ENCODE peak calls at places on chromosomes 11 and 22, in four cellular contexts. One of them, this sample, is unnamed.

GRCh38 chr22:50016308-50016987 is 3.9 kb upstream of the IL17REL start:
- DNase-seq in fibroblast of the aortic adventitia: no peak
- DNase-seq in Calu3: no peak
- DNase-seq in pons: no peak
- DNase-seq in this sample: no peak

GRCh38 chr22:50459443-50460140 is 15.2 kb downstream of the SBF1 start:
- DNase-seq in Calu3: no peak
- DNase-seq in fibroblast of the aortic adventitia: no peak
- DNase-seq in pons: no peak
- DNase-seq in this sample: no peak

GRCh38 chr11:24163146-24163545 is 333.7 kb upstream of the LUZP2 start:
- DNase-seq in pons: no peak
- DNase-seq in fibroblast of the aortic adventitia: no peak
- DNase-seq in Calu3: no peak
- DNase-seq in this sample: no peak

GRCh38 chr11:68432874-68433273 is 27.7 kb upstream of the PPP6R3 start:
- DNase-seq in pons: no peak
- DNase-seq in fibroblast of the aortic adventitia: no peak
- DNase-seq in Calu3: no peak
- DNase-seq in this sample: peak

GRCh38 chr11:94788396-94788795 is 20.2 kb downstream of the AMOTL1 start:
- DNase-seq in fibroblast of the aortic adventitia: peak
- DNase-seq in Calu3: no peak
- DNase-seq in pons: no peak
- DNase-seq in this sample: no peak

GRCh38 chr11:18452927-18453326 is 2.7 kb upstream of the LDHAL6A start:
- DNase-seq in pons: no peak
- DNase-seq in fibroblast of the aortic adventitia: peak
- DNase-seq in Calu3: no peak
- DNase-seq in this sample: no peak

GRCh38 chr11:40118780-40119179 is 1340.7 kb downstream of the LRRC4C start:
- DNase-seq in pons: no peak
- DNase-seq in fibroblast of the aortic adventitia: no peak
- DNase-seq in Calu3: no peak
- DNase-seq in this sample: no peak

GRCh38 chr22:35337932-35338331 is 38.2 kb downstream of the TOM1 start:
- DNase-seq in fibroblast of the aortic adventitia: no peak
- DNase-seq in pons: no peak
- DNase-seq in Calu3: no peak
- DNase-seq in this sample: no peak

GRCh38 chr11:71213696-71214552 is 38.5 kb downstream of the SHANK2 start:
- DNase-seq in pons: no peak
- DNase-seq in Calu3: no peak
- DNase-seq in fibroblast of the aortic adventitia: no peak
- DNase-seq in this sample: no peak

GRCh38 chr11:73293356-73293936 is 14.6 kb upstream of the ARHGEF17 start:
- DNase-seq in Calu3: no peak
- DNase-seq in fibroblast of the aortic adventitia: no peak
- DNase-seq in pons: no peak
- DNase-seq in this sample: no peak

GRCh38 chr22:38423512-38424503 is 31.2 kb downstream of the KCNJ4 start:
- DNase-seq in Calu3: peak
- DNase-seq in pons: no peak
- DNase-seq in fibroblast of the aortic adventitia: no peak
- DNase-seq in this sample: no peak

GRCh38 chr11:27718346-27718852 is 18.1 kb upstream of the BDNF start:
- DNase-seq in pons: no peak
- DNase-seq in Calu3: peak
- DNase-seq in fibroblast of the aortic adventitia: peak
- DNase-seq in this sample: no peak

GRCh38 chr11:57873196-57873911 is 111.8 kb downstream of the CTNND1 start:
- DNase-seq in fibroblast of the aortic adventitia: no peak
- DNase-seq in Calu3: no peak
- DNase-seq in pons: no peak
- DNase-seq in this sample: no peak

GRCh38 chr22:18000441-18001039 is 23.8 kb downstream of the MICAL3 start:
- DNase-seq in Calu3: peak
- DNase-seq in pons: no peak
- DNase-seq in fibroblast of the aortic adventitia: peak
- DNase-seq in this sample: no peak

GRCh38 chr11:45105233-45105992 is 41.0 kb upstream of the PRDM11 start:
- DNase-seq in pons: peak
- DNase-seq in fibroblast of the aortic adventitia: peak
- DNase-seq in Calu3: peak
- DNase-seq in this sample: peak

GRCh38 chr11:19874241-19874640 is 161.6 kb downstream of the NAV2 start:
- DNase-seq in pons: no peak
- DNase-seq in Calu3: no peak
- DNase-seq in fibroblast of the aortic adventitia: no peak
- DNase-seq in this sample: no peak

GRCh38 chr22:30327864-30328345 is 1.2 kb upstream of the TBC1D10A start:
- DNase-seq in pons: no peak
- DNase-seq in fibroblast of the aortic adventitia: no peak
- DNase-seq in Calu3: peak
- DNase-seq in this sample: no peak

GRCh38 chr22:20430641-20431519 is 6.7 kb downstream of the SCARF2 start:
- DNase-seq in fibroblast of the aortic adventitia: no peak
- DNase-seq in pons: no peak
- DNase-seq in Calu3: peak
- DNase-seq in this sample: peak

GRCh38 chr22:49817359-49817758 is 10.3 kb downstream of the BRD1 start:
- DNase-seq in pons: no peak
- DNase-seq in fibroblast of the aortic adventitia: no peak
- DNase-seq in Calu3: no peak
- DNase-seq in this sample: no peak

GRCh38 chr22:27476729-27477128 is 324.8 kb downstream of the MN1 start:
- DNase-seq in fibroblast of the aortic adventitia: peak
- DNase-seq in Calu3: peak
- DNase-seq in pons: no peak
- DNase-seq in this sample: no peak

GRCh38 chr11:129021295-129021694 is 78.6 kb upstream of the TP53AIP1 start:
- DNase-seq in Calu3: no peak
- DNase-seq in pons: no peak
- DNase-seq in fibroblast of the aortic adventitia: peak
- DNase-seq in this sample: no peak

GRCh38 chr22:50529416-50530279 is at the start of gene TYMP:
- DNase-seq in Calu3: peak
- DNase-seq in fibroblast of the aortic adventitia: peak
- DNase-seq in pons: no peak
- DNase-seq in this sample: peak

GRCh38 chr22:49007013-49007653 is 820.5 kb downstream of the BRD1 start:
- DNase-seq in fibroblast of the aortic adventitia: no peak
- DNase-seq in pons: no peak
- DNase-seq in Calu3: no peak
- DNase-seq in this sample: no peak

GRCh38 chr22:49619301-49619700 is 208.4 kb downstream of the BRD1 start:
- DNase-seq in fibroblast of the aortic adventitia: no peak
- DNase-seq in Calu3: no peak
- DNase-seq in pons: no peak
- DNase-seq in this sample: no peak

GRCh38 chr22:47370448-47371262 is 608.2 kb downstream of the TBC1D22A start:
- DNase-seq in fibroblast of the aortic adventitia: no peak
- DNase-seq in pons: no peak
- DNase-seq in Calu3: no peak
- DNase-seq in this sample: no peak

GRCh38 chr11:14179126-14179820 is 179.7 kb downstream of the RRAS2 start:
- DNase-seq in fibroblast of the aortic adventitia: peak
- DNase-seq in Calu3: no peak
- DNase-seq in pons: no peak
- DNase-seq in this sample: no peak

GRCh38 chr22:44108076-44108475 is 72.6 kb upstream of the PARVG start:
- DNase-seq in fibroblast of the aortic adventitia: no peak
- DNase-seq in Calu3: no peak
- DNase-seq in pons: no peak
- DNase-seq in this sample: no peak

GRCh38 chr11:121039971-121040613 is 16.2 kb downstream of the TBCEL start:
- DNase-seq in fibroblast of the aortic adventitia: no peak
- DNase-seq in Calu3: no peak
- DNase-seq in pons: no peak
- DNase-seq in this sample: no peak

GRCh38 chr22:36912694-36913430 is 566 bp upstream of the CSF2RB start:
- DNase-seq in Calu3: no peak
- DNase-seq in fibroblast of the aortic adventitia: no peak
- DNase-seq in pons: no peak
- DNase-seq in this sample: no peak

GRCh38 chr11:57680552-57680874 is 12.6 kb downstream of the ZDHHC5 start:
- DNase-seq in pons: no peak
- DNase-seq in Calu3: peak
- DNase-seq in fibroblast of the aortic adventitia: no peak
- DNase-seq in this sample: no peak

GRCh38 chr11:33893711-33894401 is 2.0 kb upstream of the LMO2 start:
- DNase-seq in pons: peak
- DNase-seq in fibroblast of the aortic adventitia: peak
- DNase-seq in Calu3: no peak
- DNase-seq in this sample: no peak

GRCh38 chr11:119512373-119512772 is 89.4 kb upstream of the THY1 start:
- DNase-seq in pons: no peak
- DNase-seq in fibroblast of the aortic adventitia: no peak
- DNase-seq in Calu3: no peak
- DNase-seq in this sample: no peak

GRCh38 chr22:43268261-43268660 is 74.9 kb downstream of the SCUBE1 start:
- DNase-seq in pons: no peak
- DNase-seq in Calu3: no peak
- DNase-seq in fibroblast of the aortic adventitia: no peak
- DNase-seq in this sample: no peak

GRCh38 chr11:6357222-6357621 is 33.1 kb upstream of the SMPD1 start:
- DNase-seq in fibroblast of the aortic adventitia: peak
- DNase-seq in Calu3: no peak
- DNase-seq in pons: no peak
- DNase-seq in this sample: peak

GRCh38 chr22:19801340-19802000 is 40.9 kb downstream of the TBX1 start:
- DNase-seq in Calu3: no peak
- DNase-seq in pons: no peak
- DNase-seq in fibroblast of the aortic adventitia: peak
- DNase-seq in this sample: no peak

GRCh38 chr11:84165139-84165538 is 879.0 kb upstream of the CCDC90B start:
- DNase-seq in fibroblast of the aortic adventitia: no peak
- DNase-seq in pons: no peak
- DNase-seq in Calu3: no peak
- DNase-seq in this sample: no peak

GRCh38 chr11:83671295-83671694 is 385.1 kb upstream of the CCDC90B start:
- DNase-seq in Calu3: no peak
- DNase-seq in fibroblast of the aortic adventitia: peak
- DNase-seq in pons: no peak
- DNase-seq in this sample: no peak

GRCh38 chr22:46735747-46736608 is 2.1 kb downstream of the CERK start:
- DNase-seq in pons: no peak
- DNase-seq in fibroblast of the aortic adventitia: no peak
- DNase-seq in Calu3: no peak
- DNase-seq in this sample: no peak